ENCODE peak calls at places on chromosomes 1 and 21, in six cellular contexts. One of them, this sample, is unnamed.

GRCh38 chr1:172089768-172090510 is 248.6 kb downstream of the DNM3 start:
- DNase-seq in M059J: peak; percentile 31
- DNase-seq in T-cell: peak; percentile 43
- DNase-seq in psoas muscle: no peak
- DNase-seq in activated T-helper 1 cell treated with Interleukin-2 at 50 U/mL for 16 hours: peak; percentile 32
- DNase-seq in Right ventricle myocardium superior: peak; percentile 67
- DNase-seq in this sample: peak; percentile 67

GRCh38 chr1:93707956-93708355 is 26.3 kb upstream of the BCAR3 start:
- DNase-seq in M059J: no peak
- DNase-seq in T-cell: no peak
- DNase-seq in psoas muscle: no peak
- DNase-seq in activated T-helper 1 cell treated with Interleukin-2 at 50 U/mL for 16 hours: no peak
- DNase-seq in Right ventricle myocardium superior: no peak
- DNase-seq in this sample: no peak

GRCh38 chr1:22457356-22457755 is 5.7 kb downstream of the ZBTB40 start:
- DNase-seq in M059J: peak; percentile 21
- DNase-seq in T-cell: no peak
- DNase-seq in psoas muscle: no peak
- DNase-seq in activated T-helper 1 cell treated with Interleukin-2 at 50 U/mL for 16 hours: no peak
- DNase-seq in Right ventricle myocardium superior: no peak
- DNase-seq in this sample: no peak

GRCh38 chr1:50265790-50266314 is 157.1 kb downstream of the ELAVL4 start:
- DNase-seq in M059J: no peak
- DNase-seq in T-cell: no peak
- DNase-seq in psoas muscle: peak; percentile 55
- DNase-seq in activated T-helper 1 cell treated with Interleukin-2 at 50 U/mL for 16 hours: no peak
- DNase-seq in Right ventricle myocardium superior: no peak
- DNase-seq in this sample: no peak

GRCh38 chr21:44531606-44532128 is 8.3 kb downstream of the KRTAP10-1 start:
- DNase-seq in M059J: no peak
- DNase-seq in T-cell: no peak
- DNase-seq in psoas muscle: peak; percentile 30
- DNase-seq in activated T-helper 1 cell treated with Interleukin-2 at 50 U/mL for 16 hours: no peak
- DNase-seq in Right ventricle myocardium superior: peak; percentile 25
- DNase-seq in this sample: no peak

GRCh38 chr1:168287237-168287664 is 6.6 kb downstream of the TBX19 start:
- DNase-seq in M059J: peak; percentile 84
- DNase-seq in T-cell: no peak
- DNase-seq in psoas muscle: no peak
- DNase-seq in activated T-helper 1 cell treated with Interleukin-2 at 50 U/mL for 16 hours: no peak
- DNase-seq in Right ventricle myocardium superior: no peak
- DNase-seq in this sample: peak; percentile 32

GRCh38 chr1:109687641-109688499 is at the start of gene GSTM1:
- DNase-seq in M059J: no peak
- DNase-seq in T-cell: no peak
- DNase-seq in psoas muscle: peak; percentile 90
- DNase-seq in activated T-helper 1 cell treated with Interleukin-2 at 50 U/mL for 16 hours: peak; percentile 81
- DNase-seq in Right ventricle myocardium superior: no peak
- DNase-seq in this sample: no peak

GRCh38 chr1:245155186-245156040 is 628 bp downstream of the KIF26B start:
- DNase-seq in M059J: peak; percentile 47
- DNase-seq in T-cell: no peak
- DNase-seq in psoas muscle: no peak
- DNase-seq in activated T-helper 1 cell treated with Interleukin-2 at 50 U/mL for 16 hours: no peak
- DNase-seq in Right ventricle myocardium superior: no peak
- DNase-seq in this sample: peak; percentile 67

GRCh38 chr1:40143891-40144575 is 17.2 kb upstream of the RLF start:
- DNase-seq in M059J: peak; percentile 79
- DNase-seq in T-cell: peak; percentile 23
- DNase-seq in psoas muscle: no peak
- DNase-seq in activated T-helper 1 cell treated with Interleukin-2 at 50 U/mL for 16 hours: peak; percentile 14
- DNase-seq in Right ventricle myocardium superior: no peak
- DNase-seq in this sample: peak; percentile 83

GRCh38 chr1:183121609-183122008 is 64.5 kb upstream of the LAMC2 start:
- DNase-seq in M059J: no peak
- DNase-seq in T-cell: no peak
- DNase-seq in psoas muscle: no peak
- DNase-seq in activated T-helper 1 cell treated with Interleukin-2 at 50 U/mL for 16 hours: no peak
- DNase-seq in Right ventricle myocardium superior: no peak
- DNase-seq in this sample: no peak

GRCh38 chr21:36059823-36060158 is 535 bp downstream of the SETD4 start:
- DNase-seq in M059J: no peak
- DNase-seq in T-cell: no peak
- DNase-seq in psoas muscle: peak; percentile 70
- DNase-seq in activated T-helper 1 cell treated with Interleukin-2 at 50 U/mL for 16 hours: no peak
- DNase-seq in Right ventricle myocardium superior: peak; percentile 69
- DNase-seq in this sample: no peak

GRCh38 chr1:206931709-206932108 is 10.0 kb upstream of the FCMR start:
- DNase-seq in M059J: no peak
- DNase-seq in T-cell: no peak
- DNase-seq in psoas muscle: no peak
- DNase-seq in activated T-helper 1 cell treated with Interleukin-2 at 50 U/mL for 16 hours: no peak
- DNase-seq in Right ventricle myocardium superior: no peak
- DNase-seq in this sample: no peak

This sample was measured in astrocyte of the hippocampus.